ENCODE peak calls at places on chromosomes 11 and 22, in four cellular contexts. One of them, this sample, is unnamed.

GRCh38 chr11:33636104-33636503 is 64.5 kb downstream of the C11orf91 start:
- DNase-seq in foreskin fibroblast: peak
- DNase-seq in nephron progenitor cell: no peak
- DNase-seq in CD8-positive, alpha-beta T cell: no peak
- DNase-seq in this sample: no peak

GRCh38 chr11:35907648-35908431 is 36.0 kb upstream of the LDLRAD3 start:
- DNase-seq in foreskin fibroblast: peak
- DNase-seq in nephron progenitor cell: no peak
- DNase-seq in CD8-positive, alpha-beta T cell: no peak
- DNase-seq in this sample: no peak

GRCh38 chr11:44243633-44244343 is 66.2 kb downstream of the ALX4 start:
- DNase-seq in foreskin fibroblast: no peak
- DNase-seq in nephron progenitor cell: peak
- DNase-seq in CD8-positive, alpha-beta T cell: no peak
- DNase-seq in this sample: no peak

GRCh38 chr11:119479685-119480275 is 56.8 kb upstream of the THY1 start:
- DNase-seq in foreskin fibroblast: peak
- DNase-seq in nephron progenitor cell: peak
- DNase-seq in CD8-positive, alpha-beta T cell: no peak
- DNase-seq in this sample: no peak

GRCh38 chr11:28618426-28618825 is 510.2 kb downstream of the METTL15 start:
- DNase-seq in foreskin fibroblast: no peak
- DNase-seq in nephron progenitor cell: no peak
- DNase-seq in CD8-positive, alpha-beta T cell: no peak
- DNase-seq in this sample: no peak

GRCh38 chr11:77512092-77512491 is 38.2 kb upstream of the PAK1 start:
- DNase-seq in foreskin fibroblast: no peak
- DNase-seq in nephron progenitor cell: no peak
- DNase-seq in CD8-positive, alpha-beta T cell: no peak
- DNase-seq in this sample: no peak

GRCh38 chr11:27420217-27420616 is 52.4 kb downstream of the LGR4 start:
- DNase-seq in foreskin fibroblast: no peak
- DNase-seq in nephron progenitor cell: no peak
- DNase-seq in CD8-positive, alpha-beta T cell: no peak
- DNase-seq in this sample: no peak

GRCh38 chr11:103157542-103157941 is 48.3 kb downstream of the DYNC2H1 start:
- DNase-seq in foreskin fibroblast: no peak
- DNase-seq in nephron progenitor cell: no peak
- DNase-seq in CD8-positive, alpha-beta T cell: no peak
- DNase-seq in this sample: no peak

GRCh38 chr22:38314140-38314991 is 2.9 kb downstream of the CSNK1E start:
- DNase-seq in foreskin fibroblast: no peak
- DNase-seq in nephron progenitor cell: no peak
- DNase-seq in CD8-positive, alpha-beta T cell: no peak
- DNase-seq in this sample: no peak

GRCh38 chr22:24466831-24467249 is 28.3 kb upstream of the UPB1 start:
- DNase-seq in foreskin fibroblast: peak
- DNase-seq in nephron progenitor cell: no peak
- DNase-seq in CD8-positive, alpha-beta T cell: no peak
- DNase-seq in this sample: no peak

GRCh38 chr11:65524010-65524746 is 705 bp upstream of the SCYL1 start:
- DNase-seq in foreskin fibroblast: no peak
- DNase-seq in nephron progenitor cell: no peak
- DNase-seq in CD8-positive, alpha-beta T cell: no peak
- DNase-seq in this sample: peak

GRCh38 chr11:92638678-92639077 is 330.8 kb upstream of the MTNR1B start:
- DNase-seq in foreskin fibroblast: no peak
- DNase-seq in nephron progenitor cell: no peak
- DNase-seq in CD8-positive, alpha-beta T cell: no peak
- DNase-seq in this sample: no peak

GRCh38 chr11:45444796-45445195 is 158.7 kb upstream of the SYT13 start:
- DNase-seq in foreskin fibroblast: no peak
- DNase-seq in nephron progenitor cell: no peak
- DNase-seq in CD8-positive, alpha-beta T cell: no peak
- DNase-seq in this sample: no peak

GRCh38 chr11:6855971-6856542 is 6.8 kb upstream of the OR10A2 start:
- DNase-seq in foreskin fibroblast: peak
- DNase-seq in nephron progenitor cell: no peak
- DNase-seq in CD8-positive, alpha-beta T cell: no peak
- DNase-seq in this sample: no peak

GRCh38 chr22:37082251-37082650 is 27.3 kb downstream of the TMPRSS6 start:
- DNase-seq in foreskin fibroblast: peak
- DNase-seq in nephron progenitor cell: no peak
- DNase-seq in CD8-positive, alpha-beta T cell: no peak
- DNase-seq in this sample: no peak

GRCh38 chr22:29073618-29074275 is 912 bp downstream of the KREMEN1 start:
- DNase-seq in foreskin fibroblast: no peak
- DNase-seq in nephron progenitor cell: peak
- DNase-seq in CD8-positive, alpha-beta T cell: no peak
- DNase-seq in this sample: peak

GRCh38 chr11:75513250-75513649 is 12.5 kb downstream of the GDPD5 start:
- DNase-seq in foreskin fibroblast: no peak
- DNase-seq in nephron progenitor cell: no peak
- DNase-seq in CD8-positive, alpha-beta T cell: no peak
- DNase-seq in this sample: no peak

GRCh38 chr22:36405221-36405631 is 17.5 kb upstream of the MYH9 start:
- DNase-seq in foreskin fibroblast: no peak
- DNase-seq in nephron progenitor cell: no peak
- DNase-seq in CD8-positive, alpha-beta T cell: peak
- DNase-seq in this sample: no peak

GRCh38 chr11:14973621-14974020 is 1.5 kb upstream of the CALCA start:
- DNase-seq in foreskin fibroblast: no peak
- DNase-seq in nephron progenitor cell: peak
- DNase-seq in CD8-positive, alpha-beta T cell: no peak
- DNase-seq in this sample: no peak

GRCh38 chr11:32891657-32892354 is 805 bp upstream of the QSER1 start:
- DNase-seq in foreskin fibroblast: no peak
- DNase-seq in nephron progenitor cell: no peak
- DNase-seq in CD8-positive, alpha-beta T cell: no peak
- DNase-seq in this sample: no peak

GRCh38 chr11:16605440-16605970 is 132.9 kb upstream of the C11orf58 start:
- DNase-seq in foreskin fibroblast: no peak
- DNase-seq in nephron progenitor cell: peak
- DNase-seq in CD8-positive, alpha-beta T cell: no peak
- DNase-seq in this sample: peak

GRCh38 chr11:80943226-80943625 is 1502.4 kb upstream of the TENM4 start:
- DNase-seq in foreskin fibroblast: no peak
- DNase-seq in nephron progenitor cell: no peak
- DNase-seq in CD8-positive, alpha-beta T cell: no peak
- DNase-seq in this sample: no peak

GRCh38 chr11:125062931-125063428 is at the start of gene SLC37A2:
- DNase-seq in foreskin fibroblast: peak
- DNase-seq in nephron progenitor cell: peak
- DNase-seq in CD8-positive, alpha-beta T cell: peak
- DNase-seq in this sample: no peak

GRCh38 chr11:2088746-2089535 is 50.2 kb downstream of the IGF2 start:
- DNase-seq in foreskin fibroblast: no peak
- DNase-seq in nephron progenitor cell: no peak
- DNase-seq in CD8-positive, alpha-beta T cell: no peak
- DNase-seq in this sample: no peak

GRCh38 chr11:46377266-46377665 is 4.2 kb upstream of the MDK start:
- DNase-seq in foreskin fibroblast: no peak
- DNase-seq in nephron progenitor cell: no peak
- DNase-seq in CD8-positive, alpha-beta T cell: no peak
- DNase-seq in this sample: no peak

GRCh38 chr11:32318071-32318815 is 117.1 kb downstream of the WT1 start:
- DNase-seq in foreskin fibroblast: no peak
- DNase-seq in nephron progenitor cell: no peak
- DNase-seq in CD8-positive, alpha-beta T cell: no peak
- DNase-seq in this sample: no peak

GRCh38 chr11:47449541-47449940 is 605 bp upstream of the RAPSN start:
- DNase-seq in foreskin fibroblast: no peak
- DNase-seq in nephron progenitor cell: no peak
- DNase-seq in CD8-positive, alpha-beta T cell: no peak
- DNase-seq in this sample: no peak

GRCh38 chr22:20239063-20239950 is 28.8 kb downstream of the RTN4R start:
- DNase-seq in foreskin fibroblast: peak
- DNase-seq in nephron progenitor cell: peak
- DNase-seq in CD8-positive, alpha-beta T cell: no peak
- DNase-seq in this sample: peak

GRCh38 chr22:45594123-45594941 is 77.3 kb upstream of the ATXN10 start:
- DNase-seq in foreskin fibroblast: no peak
- DNase-seq in nephron progenitor cell: no peak
- DNase-seq in CD8-positive, alpha-beta T cell: no peak
- DNase-seq in this sample: no peak

GRCh38 chr22:43923191-43923590 is 414 bp upstream of the PNPLA3 start:
- DNase-seq in foreskin fibroblast: no peak
- DNase-seq in nephron progenitor cell: no peak
- DNase-seq in CD8-positive, alpha-beta T cell: no peak
- DNase-seq in this sample: no peak

GRCh38 chr22:40512426-40513136 is 123.9 kb downstream of the MRTFA start:
- DNase-seq in foreskin fibroblast: peak
- DNase-seq in nephron progenitor cell: no peak
- DNase-seq in CD8-positive, alpha-beta T cell: no peak
- DNase-seq in this sample: no peak

GRCh38 chr11:62544521-62545436 is 1.8 kb downstream of the AHNAK start:
- DNase-seq in foreskin fibroblast: no peak
- DNase-seq in nephron progenitor cell: peak
- DNase-seq in CD8-positive, alpha-beta T cell: peak
- DNase-seq in this sample: no peak

GRCh38 chr11:19307498-19307897 is 66.8 kb upstream of the E2F8 start:
- DNase-seq in foreskin fibroblast: no peak
- DNase-seq in nephron progenitor cell: no peak
- DNase-seq in CD8-positive, alpha-beta T cell: no peak
- DNase-seq in this sample: no peak

GRCh38 chr22:32829451-32829851 is 27.9 kb downstream of the TIMP3 start:
- DNase-seq in foreskin fibroblast: no peak
- DNase-seq in nephron progenitor cell: no peak
- DNase-seq in CD8-positive, alpha-beta T cell: no peak
- DNase-seq in this sample: no peak

GRCh38 chr11:101960231-101960630 is 43.9 kb upstream of the ANGPTL5 start:
- DNase-seq in foreskin fibroblast: no peak
- DNase-seq in nephron progenitor cell: no peak
- DNase-seq in CD8-positive, alpha-beta T cell: no peak
- DNase-seq in this sample: no peak

GRCh38 chr11:36558511-36559413 is 9.0 kb upstream of the RAG1 start:
- DNase-seq in foreskin fibroblast: no peak
- DNase-seq in nephron progenitor cell: no peak
- DNase-seq in CD8-positive, alpha-beta T cell: no peak
- DNase-seq in this sample: no peak

GRCh38 chr11:92380882-92381281 is 156.3 kb downstream of the FAT3 start:
- DNase-seq in foreskin fibroblast: peak
- DNase-seq in nephron progenitor cell: no peak
- DNase-seq in CD8-positive, alpha-beta T cell: no peak
- DNase-seq in this sample: no peak

GRCh38 chr11:3613998-3614741 is 27.6 kb downstream of the ART5 start:
- DNase-seq in foreskin fibroblast: no peak
- DNase-seq in nephron progenitor cell: no peak
- DNase-seq in CD8-positive, alpha-beta T cell: no peak
- DNase-seq in this sample: no peak

GRCh38 chr11:113162590-113162961 is 151.8 kb upstream of the TTC12 start:
- DNase-seq in foreskin fibroblast: no peak
- DNase-seq in nephron progenitor cell: no peak
- DNase-seq in CD8-positive, alpha-beta T cell: no peak
- DNase-seq in this sample: no peak
- TF ChIP-seq CTCF in foreskin fibroblast: no peak
- TF ChIP-seq CTCF in nephron progenitor cell: no peak
- TF ChIP-seq CTCF in CD8-positive, alpha-beta T cell: no peak
- TF ChIP-seq CTCF in this sample: no peak

GRCh38 chr11:57667065-57667714 is 724 bp upstream of the ZDHHC5 start:
- DNase-seq in foreskin fibroblast: peak
- DNase-seq in nephron progenitor cell: peak
- DNase-seq in CD8-positive, alpha-beta T cell: peak
- DNase-seq in this sample: peak
- TF ChIP-seq CTCF in foreskin fibroblast: no peak
- TF ChIP-seq CTCF in nephron progenitor cell: no peak
- TF ChIP-seq CTCF in CD8-positive, alpha-beta T cell: no peak
- TF ChIP-seq CTCF in this sample: no peak

GRCh38 chr22:41621911-41622179 is 750 bp downstream of the XRCC6 start:
- DNase-seq in foreskin fibroblast: no peak
- DNase-seq in nephron progenitor cell: no peak
- DNase-seq in CD8-positive, alpha-beta T cell: no peak
- DNase-seq in this sample: no peak

GRCh38 chr22:41625577-41625976 is 4.5 kb downstream of the XRCC6 start:
- DNase-seq in foreskin fibroblast: no peak
- DNase-seq in nephron progenitor cell: no peak
- DNase-seq in CD8-positive, alpha-beta T cell: no peak
- DNase-seq in this sample: no peak

GRCh38 chr22:41621099-41621910 is at the start of gene XRCC6:
- DNase-seq in foreskin fibroblast: peak
- DNase-seq in nephron progenitor cell: peak
- DNase-seq in CD8-positive, alpha-beta T cell: peak
- DNase-seq in this sample: peak

GRCh38 chr22:41620646-41621098 is at the start of gene DESI1:
- DNase-seq in foreskin fibroblast: no peak
- DNase-seq in nephron progenitor cell: no peak
- DNase-seq in CD8-positive, alpha-beta T cell: no peak
- DNase-seq in this sample: no peak

DNA sequence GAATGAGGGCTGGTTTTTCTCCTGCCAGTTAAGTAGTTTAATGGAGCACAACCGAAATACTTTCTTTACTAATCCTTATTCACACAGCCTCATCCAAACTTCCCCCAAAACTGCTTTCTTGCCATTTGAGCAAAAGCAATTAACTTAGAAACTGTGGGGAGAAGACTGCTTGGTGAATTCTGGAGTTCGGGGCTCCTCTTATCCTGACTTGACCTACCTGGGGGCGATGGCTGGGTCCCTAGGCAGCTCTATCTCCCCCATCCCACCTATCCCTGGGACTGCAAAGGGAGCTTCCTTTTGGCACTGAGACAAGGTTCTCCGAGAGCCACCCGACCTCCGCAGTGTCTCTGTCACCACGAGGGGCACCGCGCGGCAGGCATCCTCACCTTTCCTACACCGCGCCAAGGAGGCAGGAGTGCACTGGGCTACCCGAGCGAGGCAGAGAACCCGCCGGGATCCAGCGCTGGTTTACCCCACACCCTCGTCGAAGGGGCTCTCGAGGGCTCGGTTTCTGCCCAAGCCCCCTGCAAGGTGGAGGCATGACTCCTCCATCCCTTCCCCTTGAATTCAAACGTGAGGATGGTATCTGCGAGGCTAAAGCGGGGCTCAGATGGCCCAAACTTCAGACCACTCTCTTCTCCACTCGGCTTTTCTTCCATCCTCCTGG is 731 bp downstream of the DESI1 start:
- DNase-seq in foreskin fibroblast: no peak
- DNase-seq in nephron progenitor cell: peak
- DNase-seq in CD8-positive, alpha-beta T cell: peak
- DNase-seq in this sample: peak
- TF ChIP-seq CTCF in foreskin fibroblast: no peak
- TF ChIP-seq CTCF in nephron progenitor cell: no peak
- TF ChIP-seq CTCF in CD8-positive, alpha-beta T cell: no peak
- TF ChIP-seq CTCF in this sample: no peak

DNA sequence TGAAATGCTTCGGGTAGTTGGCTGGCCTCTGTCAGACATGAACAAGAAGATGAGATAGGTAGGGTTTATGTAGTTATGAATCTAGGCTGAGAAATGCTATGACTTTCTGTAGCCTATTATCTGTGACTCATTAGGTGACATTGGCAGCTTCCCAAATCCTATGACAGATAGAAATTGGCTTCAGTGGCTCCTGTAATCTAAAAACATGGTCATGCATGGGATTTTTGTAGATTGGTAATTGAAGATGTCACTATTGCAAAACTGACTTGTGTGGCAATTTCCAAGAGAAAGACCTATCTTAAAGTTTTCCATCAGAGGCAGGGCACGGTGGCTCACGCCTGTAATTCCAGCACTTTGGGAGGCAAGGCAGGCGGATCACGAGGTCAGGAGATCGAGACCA is 29.4 kb upstream of the GRIK4 start:
- DNase-seq in foreskin fibroblast: peak
- DNase-seq in nephron progenitor cell: no peak
- DNase-seq in CD8-positive, alpha-beta T cell: no peak
- DNase-seq in this sample: no peak
- TF ChIP-seq CTCF in foreskin fibroblast: no peak
- TF ChIP-seq CTCF in nephron progenitor cell: no peak
- TF ChIP-seq CTCF in CD8-positive, alpha-beta T cell: no peak
- TF ChIP-seq CTCF in this sample: no peak